ENCODE peak calls at places on chromosome 3, in six cellular contexts. One of them, this sample, is unnamed.

GRCh38 chr3:43647331-43648166 is 25.7 kb upstream of the ANO10 start:
- DNase-seq in lower lobe of right lung: no peak
- DNase-seq in psoas muscle: no peak
- DNase-seq in heart left ventricle: no peak
- DNase-seq in cardiac muscle cell: peak; percentile 20
- DNase-seq in tibial nerve: no peak
- DNase-seq in this sample: no peak

GRCh38 chr3:194675081-194675640 is 3.2 kb upstream of the LSG1 start:
- DNase-seq in psoas muscle: no peak
- DNase-seq in lower lobe of right lung: no peak
- DNase-seq in tibial nerve: no peak
- DNase-seq in cardiac muscle cell: no peak
- DNase-seq in heart left ventricle: no peak
- DNase-seq in this sample: no peak

GRCh38 chr3:111932962-111933361 is 45.9 kb upstream of the ABHD10 start:
- DNase-seq in heart left ventricle: no peak
- DNase-seq in psoas muscle: no peak
- DNase-seq in tibial nerve: no peak
- DNase-seq in lower lobe of right lung: no peak
- DNase-seq in cardiac muscle cell: no peak
- DNase-seq in this sample: no peak

GRCh38 chr3:37074178-37074577 is 80.9 kb downstream of the MLH1 start:
- DNase-seq in tibial nerve: no peak
- DNase-seq in psoas muscle: no peak
- DNase-seq in lower lobe of right lung: no peak
- DNase-seq in heart left ventricle: no peak
- DNase-seq in cardiac muscle cell: peak; percentile 73
- DNase-seq in this sample: no peak

GRCh38 chr3:32882180-32882579 is 64.4 kb downstream of the TRIM71 start:
- DNase-seq in cardiac muscle cell: no peak
- DNase-seq in tibial nerve: no peak
- DNase-seq in psoas muscle: no peak
- DNase-seq in lower lobe of right lung: no peak
- DNase-seq in heart left ventricle: no peak
- DNase-seq in this sample: no peak

GRCh38 chr3:39471652-39472051 is 4.2 kb downstream of the MOBP start:
- DNase-seq in tibial nerve: no peak
- DNase-seq in psoas muscle: no peak
- DNase-seq in lower lobe of right lung: no peak
- DNase-seq in cardiac muscle cell: no peak
- DNase-seq in heart left ventricle: no peak
- DNase-seq in this sample: no peak

GRCh38 chr3:55157736-55158135 is 229.9 kb upstream of the LRTM1 start:
- DNase-seq in psoas muscle: no peak
- DNase-seq in heart left ventricle: no peak
- DNase-seq in lower lobe of right lung: no peak
- DNase-seq in cardiac muscle cell: no peak
- DNase-seq in tibial nerve: no peak
- DNase-seq in this sample: no peak

GRCh38 chr3:99484871-99485270 is 153.5 kb upstream of the COL8A1 start:
- DNase-seq in tibial nerve: no peak
- DNase-seq in heart left ventricle: no peak
- DNase-seq in lower lobe of right lung: no peak
- DNase-seq in psoas muscle: no peak
- DNase-seq in cardiac muscle cell: peak; percentile 85
- DNase-seq in this sample: no peak

GRCh38 chr3:94416768-94417167 is 353.9 kb downstream of the NSUN3 start:
- DNase-seq in psoas muscle: no peak
- DNase-seq in tibial nerve: no peak
- DNase-seq in cardiac muscle cell: no peak
- DNase-seq in lower lobe of right lung: no peak
- DNase-seq in heart left ventricle: no peak
- DNase-seq in this sample: no peak

GRCh38 chr3:129936757-129937156 is 37.8 kb upstream of the TRH start:
- DNase-seq in lower lobe of right lung: no peak
- DNase-seq in heart left ventricle: no peak
- DNase-seq in cardiac muscle cell: peak; percentile 70
- DNase-seq in psoas muscle: no peak
- DNase-seq in tibial nerve: peak; percentile 38
- DNase-seq in this sample: peak; percentile 34

GRCh38 chr3:111666041-111666735 is 71.0 kb upstream of the ZBED2 start:
- DNase-seq in psoas muscle: no peak
- DNase-seq in cardiac muscle cell: no peak
- DNase-seq in lower lobe of right lung: no peak
- DNase-seq in tibial nerve: no peak
- DNase-seq in heart left ventricle: no peak
- DNase-seq in this sample: no peak

GRCh38 chr3:129592362-129593150 is 13.9 kb downstream of the PLXND1 start:
- DNase-seq in cardiac muscle cell: peak; percentile 72
- DNase-seq in lower lobe of right lung: peak; percentile 81
- DNase-seq in psoas muscle: peak; percentile 79
- DNase-seq in heart left ventricle: peak; percentile 91
- DNase-seq in tibial nerve: peak; percentile 62
- DNase-seq in this sample: no peak

GRCh38 chr3:19256313-19256712 is 108.0 kb downstream of the KCNH8 start:
- DNase-seq in tibial nerve: no peak
- DNase-seq in heart left ventricle: no peak
- DNase-seq in cardiac muscle cell: no peak
- DNase-seq in lower lobe of right lung: no peak
- DNase-seq in psoas muscle: no peak
- DNase-seq in this sample: no peak

GRCh38 chr3:190076601-190077444 is 43.9 kb downstream of the P3H2 start:
- DNase-seq in psoas muscle: no peak
- DNase-seq in lower lobe of right lung: no peak
- DNase-seq in cardiac muscle cell: peak; percentile 94
- DNase-seq in heart left ventricle: no peak
- DNase-seq in tibial nerve: no peak
- DNase-seq in this sample: no peak

GRCh38 chr3:71397046-71397445 is 186.5 kb downstream of the FOXP1 start:
- DNase-seq in heart left ventricle: no peak
- DNase-seq in lower lobe of right lung: no peak
- DNase-seq in tibial nerve: peak; percentile 87
- DNase-seq in psoas muscle: no peak
- DNase-seq in cardiac muscle cell: peak; percentile 58
- DNase-seq in this sample: no peak

GRCh38 chr3:77039606-77040553 is at the start of gene ROBO2:
- DNase-seq in cardiac muscle cell: peak; percentile 20
- DNase-seq in lower lobe of right lung: peak; percentile 41
- DNase-seq in heart left ventricle: peak; percentile 27
- DNase-seq in psoas muscle: peak; percentile 19
- DNase-seq in tibial nerve: no peak
- DNase-seq in this sample: no peak

GRCh38 chr3:10855083-10855870 is 39.2 kb downstream of the SLC6A11 start:
- DNase-seq in cardiac muscle cell: no peak
- DNase-seq in lower lobe of right lung: no peak
- DNase-seq in tibial nerve: no peak
- DNase-seq in psoas muscle: no peak
- DNase-seq in heart left ventricle: no peak
- DNase-seq in this sample: no peak

GRCh38 chr3:158717576-158717975 is 14.7 kb downstream of the RARRES1 start:
- DNase-seq in heart left ventricle: no peak
- DNase-seq in psoas muscle: no peak
- DNase-seq in lower lobe of right lung: no peak
- DNase-seq in tibial nerve: no peak
- DNase-seq in cardiac muscle cell: no peak
- DNase-seq in this sample: no peak

GRCh38 chr3:33152363-33153360 is 38.8 kb downstream of the CRTAP start:
- DNase-seq in cardiac muscle cell: no peak
- DNase-seq in heart left ventricle: no peak
- DNase-seq in lower lobe of right lung: no peak
- DNase-seq in psoas muscle: no peak
- DNase-seq in tibial nerve: no peak
- DNase-seq in this sample: no peak

GRCh38 chr3:119695480-119695879 is 7.3 kb upstream of the CFAP91 start:
- DNase-seq in tibial nerve: no peak
- DNase-seq in heart left ventricle: no peak
- DNase-seq in cardiac muscle cell: peak; percentile 20
- DNase-seq in psoas muscle: no peak
- DNase-seq in lower lobe of right lung: no peak
- DNase-seq in this sample: no peak

GRCh38 chr3:58577269-58577821 is at the start of gene FAM107A:
- DNase-seq in psoas muscle: no peak
- DNase-seq in tibial nerve: peak; percentile 67
- DNase-seq in cardiac muscle cell: peak; percentile 80
- DNase-seq in heart left ventricle: peak; percentile 62
- DNase-seq in lower lobe of right lung: no peak
- DNase-seq in this sample: no peak

GRCh38 chr3:180747805-180748361 is 68.6 kb upstream of the CCDC39 start:
- DNase-seq in psoas muscle: no peak
- DNase-seq in lower lobe of right lung: no peak
- DNase-seq in tibial nerve: no peak
- DNase-seq in cardiac muscle cell: no peak
- DNase-seq in heart left ventricle: no peak
- DNase-seq in this sample: no peak

GRCh38 chr3:52099006-52099405 is 42.6 kb upstream of the DUSP7 start:
- DNase-seq in psoas muscle: no peak
- DNase-seq in lower lobe of right lung: peak; percentile 74
- DNase-seq in tibial nerve: no peak
- DNase-seq in cardiac muscle cell: no peak
- DNase-seq in heart left ventricle: peak; percentile 31
- DNase-seq in this sample: no peak

GRCh38 chr3:84008623-84009022 is 950.2 kb upstream of the CADM2 start:
- DNase-seq in lower lobe of right lung: no peak
- DNase-seq in tibial nerve: no peak
- DNase-seq in heart left ventricle: no peak
- DNase-seq in psoas muscle: no peak
- DNase-seq in cardiac muscle cell: no peak
- DNase-seq in this sample: no peak
- H3K27me3 ChIP-seq in lower lobe of right lung: no peaks in the 10 kb centered on the region
- H3K27me3 ChIP-seq in tibial nerve: no peaks in the 10 kb centered on the region
- H3K27me3 ChIP-seq in heart left ventricle: no peaks in the 10 kb centered on the region
- H3K27me3 ChIP-seq in psoas muscle: no peaks in the 10 kb centered on the region
- H3K27me3 ChIP-seq in cardiac muscle cell: no peaks in the 10 kb centered on the region
- H3K27me3 ChIP-seq in this sample: no peaks in the 10 kb centered on the region

GRCh38 chr3:127938800-127939199 is 23.8 kb downstream of the KBTBD12 start:
- DNase-seq in heart left ventricle: no peak
- DNase-seq in cardiac muscle cell: no peak
- DNase-seq in tibial nerve: no peak
- DNase-seq in psoas muscle: no peak
- DNase-seq in lower lobe of right lung: no peak
- DNase-seq in this sample: no peak
- H3K9me3 ChIP-seq in heart left ventricle: no peaks in the 10 kb centered on the region
- H3K9me3 ChIP-seq in cardiac muscle cell: no peaks in the 10 kb centered on the region
- H3K9me3 ChIP-seq in tibial nerve: no peaks in the 10 kb centered on the region
- H3K9me3 ChIP-seq in psoas muscle: peaks cover 11% of the 10 kb centered on the region
- H3K9me3 ChIP-seq in lower lobe of right lung: peaks cover 4% of the 10 kb centered on the region
- H3K9me3 ChIP-seq in this sample: peaks cover 3% of the 10 kb centered on the region

GRCh38 chr3:69384379-69384778 is 1.5 kb downstream of the FRMD4B start:
- DNase-seq in psoas muscle: no peak
- DNase-seq in lower lobe of right lung: no peak
- DNase-seq in heart left ventricle: no peak
- DNase-seq in cardiac muscle cell: no peak
- DNase-seq in tibial nerve: no peak
- DNase-seq in this sample: no peak
- H3K27me3 ChIP-seq in psoas muscle: no peaks in the 10 kb centered on the region
- H3K27me3 ChIP-seq in lower lobe of right lung: no peaks in the 10 kb centered on the region
- H3K27me3 ChIP-seq in heart left ventricle: no peaks in the 10 kb centered on the region
- H3K27me3 ChIP-seq in cardiac muscle cell: peaks cover 40% of the 10 kb centered on the region
- H3K27me3 ChIP-seq in tibial nerve: no peaks in the 10 kb centered on the region
- H3K27me3 ChIP-seq in this sample: peaks cover 17% of the 10 kb centered on the region

GRCh38 chr3:197244751-197245150 is 53.7 kb downstream of the DLG1 start:
- DNase-seq in cardiac muscle cell: no peak
- DNase-seq in heart left ventricle: no peak
- DNase-seq in psoas muscle: no peak
- DNase-seq in tibial nerve: no peak
- DNase-seq in lower lobe of right lung: no peak
- DNase-seq in this sample: no peak
- H3K9me3 ChIP-seq in cardiac muscle cell: no peaks in the 10 kb centered on the region
- H3K9me3 ChIP-seq in heart left ventricle: peaks cover 51% of the 10 kb centered on the region
- H3K9me3 ChIP-seq in psoas muscle: peaks cover 37% of the 10 kb centered on the region
- H3K9me3 ChIP-seq in tibial nerve: no peaks in the 10 kb centered on the region
- H3K9me3 ChIP-seq in lower lobe of right lung: peaks cover 57% of the 10 kb centered on the region
- H3K9me3 ChIP-seq in this sample: peaks cover 23% of the 10 kb centered on the region

GRCh38 chr3:45793482-45794176 is 2.7 kb downstream of the SLC6A20 start:
- DNase-seq in heart left ventricle: no peak
- DNase-seq in tibial nerve: no peak
- DNase-seq in psoas muscle: no peak
- DNase-seq in lower lobe of right lung: no peak
- DNase-seq in cardiac muscle cell: no peak
- DNase-seq in this sample: no peak

GRCh38 chr3:45796902-45797637 is 734 bp upstream of the SLC6A20 start:
- DNase-seq in psoas muscle: no peak
- DNase-seq in lower lobe of right lung: no peak
- DNase-seq in tibial nerve: no peak
- DNase-seq in cardiac muscle cell: no peak
- DNase-seq in heart left ventricle: no peak
- DNase-seq in this sample: no peak

GRCh38 chr3:45795882-45796765 is at the start of gene SLC6A20:
- DNase-seq in lower lobe of right lung: no peak
- DNase-seq in cardiac muscle cell: no peak
- DNase-seq in tibial nerve: no peak
- DNase-seq in heart left ventricle: no peak
- DNase-seq in psoas muscle: no peak
- DNase-seq in this sample: no peak

GRCh38 chr3:45794177-45794560 is 2.2 kb downstream of the SLC6A20 start:
- DNase-seq in lower lobe of right lung: no peak
- DNase-seq in heart left ventricle: no peak
- DNase-seq in cardiac muscle cell: no peak
- DNase-seq in tibial nerve: no peak
- DNase-seq in psoas muscle: no peak
- DNase-seq in this sample: no peak

DNA sequence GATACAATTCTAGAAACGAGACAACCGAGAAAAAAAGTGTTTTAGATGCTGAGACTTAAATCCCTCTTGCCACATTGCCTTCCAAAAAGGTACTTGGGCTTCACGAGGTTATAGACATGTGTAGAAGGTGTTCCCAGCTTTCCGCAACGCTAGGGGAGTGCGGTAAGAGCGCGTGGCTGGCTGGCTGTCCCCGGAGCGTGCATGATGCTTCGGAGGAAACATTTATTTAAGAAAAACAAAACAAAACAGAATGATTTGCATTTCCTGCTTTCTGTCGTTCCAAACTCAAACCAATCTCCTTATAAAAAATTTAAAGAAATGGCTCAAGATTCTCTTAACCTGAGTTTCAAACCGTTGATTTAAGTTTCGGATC is 841 bp downstream of the SLC6A20 start:
- DNase-seq in heart left ventricle: no peak
- DNase-seq in cardiac muscle cell: peak; percentile 18
- DNase-seq in lower lobe of right lung: no peak
- DNase-seq in tibial nerve: no peak
- DNase-seq in psoas muscle: no peak
- DNase-seq in this sample: no peak
- H3K27me3 ChIP-seq in heart left ventricle: peaks cover 58% of the 10 kb centered on the region
- H3K27me3 ChIP-seq in cardiac muscle cell: peaks cover 39% of the 10 kb centered on the region
- H3K27me3 ChIP-seq in lower lobe of right lung: peaks cover 49% of the 10 kb centered on the region
- H3K27me3 ChIP-seq in tibial nerve: no peaks in the 10 kb centered on the region
- H3K27me3 ChIP-seq in psoas muscle: peaks cover 51% of the 10 kb centered on the region
- H3K27me3 ChIP-seq in this sample: peaks cover 23% of the 10 kb centered on the region

GRCh38 chr3:169675091-169675490 is 11.6 kb upstream of the MECOM start:
- DNase-seq in psoas muscle: no peak
- DNase-seq in tibial nerve: no peak
- DNase-seq in lower lobe of right lung: no peak
- DNase-seq in cardiac muscle cell: no peak
- DNase-seq in heart left ventricle: no peak
- DNase-seq in this sample: no peak
- H3K9me3 ChIP-seq in psoas muscle: peaks cover 16% of the 10 kb centered on the region
- H3K9me3 ChIP-seq in tibial nerve: no peaks in the 10 kb centered on the region
- H3K9me3 ChIP-seq in lower lobe of right lung: peaks cover 8% of the 10 kb centered on the region
- H3K9me3 ChIP-seq in cardiac muscle cell: no peaks in the 10 kb centered on the region
- H3K9me3 ChIP-seq in heart left ventricle: peaks cover 9% of the 10 kb centered on the region
- H3K9me3 ChIP-seq in this sample: no peaks in the 10 kb centered on the region

GRCh38 chr3:186826316-186826977 is 16.1 kb upstream of the ADIPOQ start:
- DNase-seq in psoas muscle: no peak
- DNase-seq in tibial nerve: no peak
- DNase-seq in lower lobe of right lung: no peak
- DNase-seq in heart left ventricle: no peak
- DNase-seq in cardiac muscle cell: no peak
- DNase-seq in this sample: no peak
- H3K27me3 ChIP-seq in psoas muscle: peaks cover 55% of the 10 kb centered on the region
- H3K27me3 ChIP-seq in tibial nerve: peaks cover 2% of the 10 kb centered on the region
- H3K27me3 ChIP-seq in lower lobe of right lung: peaks cover 65% of the 10 kb centered on the region
- H3K27me3 ChIP-seq in heart left ventricle: peaks cover 60% of the 10 kb centered on the region
- H3K27me3 ChIP-seq in cardiac muscle cell: peaks cover 73% of the 10 kb centered on the region
- H3K27me3 ChIP-seq in this sample: peaks cover 11% of the 10 kb centered on the region